ENCODE peak calls at places on chromosomes 13 and 19, in six cellular contexts. L is stimulated activated naive CD8-positive, alpha-beta T cell treated with anti-CD3 and anti-CD28 coated beads, Interleukin-15, Interleukin-2, amounts not matched to agents 100 U/mL and 50 U/mL, for 24 hours; A is pons; Z is kidney tubule cell; S is activated CD8-positive, alpha-beta memory T cell treated with anti-CD3 and anti-CD28 coated beads for 24 hours; N is psoas muscle. H is an unnamed sample.

GRCh38 chr19:48966541-48967345 is 1.6 kb downstream of the FTL start:
- DNase-seq in Z (peak), N (no peak), S (peak), L (no peak), A (peak), H (no peak)

GRCh38 chr13:41492432-41493267 is 35.3 kb downstream of the RGCC start:
- DNase-seq in Z (no peak), S (no peak), L (no peak), N (no peak), A (no peak), H (no peak)

GRCh38 chr19:54552913-54553310 is 20.7 kb upstream of the LILRA2 start:
- DNase-seq in L (no peak), A (no peak), Z (no peak), N (no peak), S (no peak), H (no peak)

GRCh38 chr13:96636310-96636709 is 358.0 kb downstream of the OXGR1 start:
- DNase-seq in Z (no peak), S (no peak), L (no peak), N (no peak), A (no peak), H (no peak)

GRCh38 chr19:47714339-47714738 is 1.1 kb downstream of the EHD2 start:
- DNase-seq in L (no peak), A (no peak), N (no peak), S (no peak), Z (no peak), H (no peak)

GRCh38 chr13:37701972-37702371 is 103.4 kb upstream of the POSTN start:
- DNase-seq in S (no peak), N (no peak), A (no peak), Z (peak), L (no peak), H (no peak)

GRCh38 chr19:35363001-35363590 is 4.8 kb downstream of the FFAR3 start:
- DNase-seq in S (no peak), Z (no peak), A (no peak), N (no peak), L (no peak), H (no peak)

GRCh38 chr13:113083402-113084061 is 22.1 kb upstream of the F7 start:
- DNase-seq in L (no peak), S (no peak), A (peak), Z (no peak), N (peak), H (no peak)

GRCh38 chr19:2728783-2729387 is 7.7 kb upstream of the DIRAS1 start:
- DNase-seq in S (no peak), L (no peak), A (no peak), Z (no peak), N (no peak), H (no peak)

GRCh38 chr13:39369161-39369890 is 233.7 kb downstream of the LHFPL6 start:
- DNase-seq in A (no peak), L (no peak), Z (no peak), S (no peak), N (no peak), H (no peak)

GRCh38 chr19:13999085-13999484 is 7.0 kb downstream of the RFX1 start:
- DNase-seq in L (no peak), A (no peak), N (no peak), S (no peak), Z (no peak), H (no peak)

GRCh38 chr13:73835138-73835721 is 299.0 kb downstream of the KLF12 start:
- DNase-seq in Z (peak), N (no peak), S (no peak), A (peak), L (no peak), H (peak)

GRCh38 chr13:108158746-108159145 is 56.6 kb downstream of the LIG4 start:
- DNase-seq in N (no peak), Z (no peak), L (no peak), A (no peak), S (no peak), H (no peak)

GRCh38 chr19:15180451-15181390 is 20.1 kb downstream of the NOTCH3 start:
- DNase-seq in A (no peak), L (no peak), Z (peak), N (peak), S (no peak), H (no peak)

GRCh38 chr19:19185853-19186728 is 5.9 kb downstream of the BORCS8 start:
- DNase-seq in N (no peak), Z (peak), L (peak), A (no peak), S (peak), H (peak)

GRCh38 chr13:90824027-90824426 is 523.5 kb upstream of the MIR17HG start:
- DNase-seq in N (no peak), S (no peak), Z (peak), A (no peak), L (no peak), H (no peak)

GRCh38 chr13:22107549-22107948 is 436.7 kb downstream of the FGF9 start:
- DNase-seq in A (no peak), Z (peak), S (no peak), N (no peak), L (no peak), H (no peak)

GRCh38 chr19:39335168-39335567 is 675 bp downstream of the GMFG start:
- DNase-seq in L (peak), N (no peak), Z (no peak), S (no peak), A (no peak), H (peak)

GRCh38 chr13:36848228-36848982 is 29.4 kb downstream of the RFXAP start:
- DNase-seq in N (no peak), S (no peak), A (no peak), Z (peak), L (peak), H (no peak)

GRCh38 chr19:35153701-35154534 is 617 bp upstream of the FXYD5 start:
- DNase-seq in N (peak), A (no peak), S (peak), L (peak), Z (peak), H (peak)

GRCh38 chr19:19260842-19261241 is 12.3 kb downstream of the TM6SF2 start:
- DNase-seq in A (no peak), L (no peak), Z (no peak), N (no peak), S (no peak), H (no peak)

GRCh38 chr13:67228909-67229308 is 1.2 kb downstream of the PCDH9 start:
- DNase-seq in N (no peak), L (no peak), Z (no peak), A (peak), S (no peak), H (no peak)

GRCh38 chr13:99371956-99372355 is 64.8 kb upstream of the GPR183 start:
- DNase-seq in N (no peak), A (peak), Z (no peak), L (peak), S (peak), H (no peak)